ENCODE peak calls at places on chromosome 1, in six cellular contexts. N, D, F, Z, S and R are unnamed samples.

GRCh38 chr1:111283838-111284237 is 6.8 kb upstream of the CHIA start:
- DNase-seq in N (no peak), D (no peak), F (no peak), Z (no peak), S (no peak), R (no peak)

GRCh38 chr1:56320873-56321272 is 258.5 kb downstream of the PLPP3 start:
- DNase-seq in N (no peak), D (no peak), F (no peak), Z (no peak), S (no peak), R (no peak)

GRCh38 chr1:11940260-11940921 is 5.9 kb downstream of the PLOD1 start:
- DNase-seq in N (no peak), D (no peak), F (no peak), Z (no peak), S (peak), R (no peak)

GRCh38 chr1:94634977-94635416 is 93.4 kb upstream of the F3 start:
- DNase-seq in N (no peak), D (no peak), F (no peak), Z (no peak), S (no peak), R (no peak)

GRCh38 chr1:2003564-2004131 is at the start of gene CFAP74:
- DNase-seq in N (peak), D (no peak), F (no peak), Z (no peak), S (peak), R (no peak)

GRCh38 chr1:87024936-87025537 is 110.6 kb downstream of the HS2ST1 start:
- DNase-seq in N (no peak), D (no peak), F (no peak), Z (no peak), S (no peak), R (no peak)

GRCh38 chr1:55893155-55893554 is 678.0 kb upstream of the USP24 start:
- DNase-seq in N (no peak), D (no peak), F (no peak), Z (no peak), S (no peak), R (no peak)

GRCh38 chr1:200535605-200536004 is 84.9 kb downstream of the KIF14 start:
- DNase-seq in N (no peak), D (no peak), F (peak), Z (no peak), S (no peak), R (peak)

GRCh38 chr1:228904222-228904621 is 168.9 kb downstream of the RHOU start:
- DNase-seq in N (no peak), D (no peak), F (no peak), Z (no peak), S (no peak), R (no peak)

GRCh38 chr1:241703001-241703400 is 50.9 kb downstream of the WDR64 start:
- DNase-seq in N (no peak), D (no peak), F (no peak), Z (no peak), S (no peak), R (no peak)

GRCh38 chr1:3836421-3836820 is 20.6 kb downstream of the CEP104 start:
- DNase-seq in N (no peak), D (no peak), F (no peak), Z (no peak), S (no peak), R (no peak)

GRCh38 chr1:229537894-229538293 is 20.6 kb downstream of the ABCB10 start:
- DNase-seq in N (no peak), D (no peak), F (no peak), Z (no peak), S (no peak), R (no peak)